ENCODE peak calls at places on chromosomes 7 and 10, in five cellular contexts. Y is HepG2, J is H1, B is GM12892, D is K562. F is an unnamed sample.

GRCh38 chr7:138460176-138460648 is at the start of gene TRIM24:
- DNase-seq in Y (no peak), J (no peak), B (peak; percentile 85), D (no peak), F (peak; percentile 87)

GRCh38 chr7:41760293-41760692 is 57.4 kb upstream of the INHBA start:
- DNase-seq in Y (no peak), J (no peak), B (no peak), D (no peak), F (no peak)

GRCh38 chr7:122304996-122305421 is 459 bp upstream of the FEZF1 start:
- DNase-seq in Y (no peak), J (no peak), B (no peak), D (no peak), F (no peak)

GRCh38 chr10:90447836-90448235 is 410.0 kb downstream of the HTR7 start:
- DNase-seq in Y (no peak), J (no peak), B (no peak), D (no peak), F (no peak)

GRCh38 chr7:90836937-90837336 is 240.8 kb downstream of the CDK14 start:
- DNase-seq in Y (no peak), J (no peak), B (no peak), D (no peak), F (no peak)

GRCh38 chr7:140036224-140036651 is 26.5 kb downstream of the PARP12 start:
- DNase-seq in Y (no peak), J (no peak), B (no peak), D (no peak), F (no peak)

GRCh38 chr10:44306147-44306710 is 78.7 kb downstream of the CXCL12 start:
- DNase-seq in Y (no peak), J (no peak), B (no peak), D (no peak), F (no peak)

GRCh38 chr10:13706604-13707003 is 119.8 kb downstream of the PRPF18 start:
- DNase-seq in Y (no peak), J (no peak), B (no peak), D (peak; percentile 39), F (no peak)

GRCh38 chr10:90944759-90945158 is 23.9 kb upstream of the ANKRD1 start:
- DNase-seq in Y (no peak), J (no peak), B (no peak), D (no peak), F (no peak)

GRCh38 chr10:80407836-80408197 is 534 bp upstream of the PRXL2A start:
- DNase-seq in Y (peak; percentile 63), J (peak; percentile 57), B (no peak), D (no peak), F (peak; percentile 25)

GRCh38 chr10:117647306-117647705 is 104.8 kb downstream of the EMX2 start:
- DNase-seq in Y (no peak), J (no peak), B (no peak), D (no peak), F (no peak)

GRCh38 chr7:1087952-1088920 is at the start of gene GPER1:
- DNase-seq in Y (peak; percentile 74), J (peak; percentile 67), B (no peak), D (no peak), F (no peak)

GRCh38 chr10:73019100-73019499 is 64.5 kb upstream of the PLA2G12B start:
- DNase-seq in Y (no peak), J (no peak), B (no peak), D (no peak), F (no peak)

GRCh38 chr10:73018632-73019031 is 64.0 kb upstream of the PLA2G12B start:
- DNase-seq in Y (no peak), J (no peak), B (no peak), D (no peak), F (no peak)

DNA sequence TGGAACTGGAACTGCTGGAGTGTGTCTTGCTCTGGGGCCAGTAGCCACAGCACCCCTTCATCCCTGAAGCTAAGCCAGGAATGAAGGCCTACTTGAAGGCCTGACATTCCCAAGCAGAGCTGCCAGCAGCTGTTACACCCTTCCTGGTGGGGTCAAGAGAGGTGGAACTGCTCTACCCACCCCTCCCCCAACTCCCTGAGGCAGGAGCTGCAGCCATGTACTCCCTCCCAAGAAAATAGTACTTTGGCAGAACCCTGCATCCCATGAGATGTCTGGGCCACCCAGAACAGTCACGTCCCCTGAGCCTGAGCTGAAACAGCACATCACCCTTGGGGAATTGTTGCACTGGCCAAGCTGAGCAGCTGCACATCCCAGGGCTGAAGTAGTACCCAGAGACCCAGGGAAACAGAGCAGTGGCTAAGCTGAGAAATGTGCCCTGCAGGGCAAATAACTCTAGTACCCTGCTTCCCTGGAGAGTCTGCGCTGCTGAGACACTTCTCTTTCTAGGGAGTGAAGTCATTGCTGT is 63.4 kb upstream of the PLA2G12B start:
- DNase-seq in Y (no peak), J (no peak), B (no peak), D (no peak), F (no peak)
- TF ChIP-seq POLR2A in Y (no peak), J (no peak), B (no peak), D (no peak), F (no peak)

GRCh38 chr10:85527610-85528317 is 838.8 kb downstream of the GRID1 start:
- DNase-seq in Y (no peak), J (no peak), B (no peak), D (no peak), F (no peak)

GRCh38 chr10:85528318-85528652 is 838.3 kb downstream of the GRID1 start:
- DNase-seq in Y (no peak), J (no peak), B (no peak), D (no peak), F (no peak)

DNA sequence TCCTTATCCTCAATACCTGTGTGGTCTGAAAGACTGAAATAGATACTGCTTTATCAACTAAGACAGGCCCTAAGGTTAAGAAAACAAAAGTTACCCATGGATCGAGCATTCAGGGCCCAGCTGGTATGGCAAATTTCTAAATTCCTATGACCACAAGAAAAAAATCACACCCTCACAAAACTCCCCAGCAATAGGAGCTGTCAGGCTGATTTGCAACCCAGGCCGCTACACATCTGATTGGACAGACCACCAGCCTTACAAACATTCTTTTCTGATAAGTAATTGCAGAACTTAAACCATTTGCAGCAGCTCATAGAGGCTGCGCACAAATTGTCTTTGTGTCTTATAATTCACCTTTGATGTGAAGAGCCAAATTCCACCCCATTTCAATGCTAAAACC is 842.6 kb downstream of the GRID1 start:
- DNase-seq in Y (no peak), J (no peak), B (no peak), D (no peak), F (no peak)
- TF ChIP-seq TAF1 in Y (no peak), J (no peak), B (no peak), D (no peak), F (no peak)

DNA sequence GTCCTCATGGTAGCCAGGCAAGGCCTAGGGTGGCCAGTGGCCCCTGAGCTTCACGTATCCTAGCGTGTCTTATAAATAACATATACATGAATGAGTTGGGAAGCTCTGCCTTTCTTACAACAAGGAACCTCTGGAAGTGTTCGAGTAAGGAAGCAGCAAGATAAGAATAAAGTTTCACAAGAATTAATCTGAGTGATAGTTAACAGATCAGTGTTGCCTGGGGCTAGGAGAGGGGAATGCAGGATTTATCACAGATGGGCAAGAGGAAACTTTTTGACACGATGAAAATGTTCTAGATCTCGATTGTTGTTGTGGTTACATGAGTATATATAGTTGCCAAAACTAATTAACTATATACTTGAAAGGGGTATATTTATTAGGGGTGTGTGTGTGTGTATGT is 74.2 kb downstream of the TSPAN12 start:
- DNase-seq in Y (no peak), J (no peak), B (no peak), D (no peak), F (no peak)
- TF ChIP-seq POLR2AphosphoS5 in Y (no peak), J (no peak), B (no peak), D (no peak), F (no peak)

GRCh38 chr7:130910949-130911944 is 177.2 kb upstream of the KLF14 start:
- DNase-seq in Y (peak; percentile 28), J (no peak), B (no peak), D (peak; percentile 47), F (no peak)

GRCh38 chr7:130907439-130907838 is 173.4 kb upstream of the KLF14 start:
- DNase-seq in Y (no peak), J (no peak), B (no peak), D (no peak), F (no peak)

GRCh38 chr7:130908345-130909160 is 174.5 kb upstream of the KLF14 start:
- DNase-seq in Y (no peak), J (no peak), B (no peak), D (no peak), F (no peak)

GRCh38 chr7:130909881-130910672 is 176.1 kb upstream of the KLF14 start:
- DNase-seq in Y (no peak), J (no peak), B (no peak), D (no peak), F (no peak)

DNA sequence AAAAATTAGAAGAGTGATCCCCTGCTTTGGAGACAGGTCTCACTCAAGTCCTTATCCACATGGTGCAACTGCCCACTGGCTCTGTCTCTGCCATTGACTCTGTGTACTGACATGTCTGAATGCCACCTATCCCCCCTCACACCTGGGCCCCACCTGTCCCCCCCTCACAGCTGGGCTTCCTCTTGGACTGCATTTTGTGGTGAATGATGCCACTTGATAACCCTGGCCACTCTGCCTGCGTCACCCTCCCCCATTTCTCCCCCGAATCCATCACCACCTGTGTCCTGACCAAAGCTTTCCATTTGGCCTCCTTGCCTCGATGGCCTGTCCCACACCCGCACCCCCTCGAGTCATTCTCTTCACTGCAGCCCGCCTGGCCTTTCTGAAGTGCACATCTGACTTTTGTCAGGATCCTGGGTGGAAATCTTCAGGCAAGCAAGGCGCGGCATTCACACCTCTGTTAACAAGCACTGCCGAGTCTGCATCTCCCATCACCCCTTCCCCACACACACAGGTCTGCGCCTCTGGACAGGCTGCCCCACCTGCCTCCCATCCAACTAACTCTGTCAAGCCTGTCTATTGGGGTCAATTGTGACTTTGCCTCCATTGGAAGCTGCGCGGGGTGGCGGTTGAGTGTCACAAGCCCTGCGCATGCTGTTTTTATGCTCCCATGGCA is 175.3 kb upstream of the KLF14 start:
- DNase-seq in Y (no peak), J (no peak), B (no peak), D (no peak), F (no peak)
- TF ChIP-seq POLR2A in Y (no peak), J (no peak), B (no peak), D (no peak), F (no peak)

GRCh38 chr7:44581426-44581906 is 565 bp downstream of the TMED4 start:
- DNase-seq in Y (no peak), J (no peak), B (peak; percentile 34), D (peak; percentile 16), F (no peak)
- TF ChIP-seq TAF1 in Y (no peak), J (no peak), B (no peak), D (no peak), F (no peak)

GRCh38 chr10:29723704-29724103 is 88.9 kb upstream of the SVIL start:
- DNase-seq in Y (no peak), J (no peak), B (no peak), D (no peak), F (no peak)
- TF ChIP-seq POLR2AphosphoS5 in Y (no peak), J (no peak), B (no peak), D (no peak), F (no peak)

GRCh38 chr10:86521620-86522384 is at the start of gene WAPL:
- DNase-seq in Y (peak; percentile 87), J (peak; percentile 95), B (peak; percentile 96), D (peak; percentile 92), F (peak; percentile 98)
- TF ChIP-seq POLR2A in Y (peak; percentile 60), J (no peak), B (peak; percentile 69), D (peak; percentile 71), F (peak; percentile 50)